ENCODE peak calls at places on chromosomes 12 and 14, in six cellular contexts. A is body of pancreas, I is hepatocyte, Z is fibroblast of lung, U is transverse colon, G is spleen. V is an unnamed sample. For H3K9me3 and H3K4me1, the result is how much of the 10 kb centered on the place peaks cover.

GRCh38 chr12:89084751-89085150 is 267.6 kb downstream of the DUSP6 start:
- DNase-seq in U (no peak), Z (peak), A (no peak), I (no peak), G (no peak), V (no peak)

GRCh38 chr12:89370411-89370810 is 18.1 kb upstream of the DUSP6 start:
- DNase-seq in U (peak), I (no peak), Z (no peak), G (no peak), A (no peak), V (no peak)

GRCh38 chr14:94938016-94938415 is 168.1 kb upstream of the GSC start:
- DNase-seq in I (no peak), U (no peak), G (no peak), Z (no peak), A (no peak), V (no peak)

GRCh38 chr12:104486943-104487819 is 30.4 kb downstream of the CHST11 start:
- DNase-seq in G (no peak), U (no peak), A (peak), I (peak), Z (no peak), V (no peak)

GRCh38 chr12:116164976-116165425 is 112.5 kb downstream of the MED13L start:
- DNase-seq in G (no peak), U (no peak), A (no peak), Z (peak), I (no peak), V (no peak)

GRCh38 chr12:48486261-48486660 is 4.0 kb downstream of the C12orf54 start:
- DNase-seq in U (no peak), Z (no peak), G (no peak), A (no peak), I (no peak), V (no peak)

GRCh38 chr12:122864894-122865253 is 29.6 kb downstream of the HIP1R start:
- DNase-seq in I (no peak), G (no peak), Z (no peak), U (no peak), A (no peak), V (no peak)

GRCh38 chr14:51342226-51342625 is 102.2 kb downstream of the TMX1 start:
- DNase-seq in Z (peak), G (no peak), A (no peak), U (no peak), I (no peak), V (no peak)

GRCh38 chr14:38199768-38200167 is 7.9 kb upstream of the SSTR1 start:
- DNase-seq in Z (peak), A (no peak), U (no peak), I (no peak), G (no peak), V (no peak)

GRCh38 chr12:81143057-81143456 is 65.2 kb downstream of the ACSS3 start:
- DNase-seq in U (no peak), Z (no peak), I (peak), A (peak), G (no peak), V (peak)

GRCh38 chr12:15522574-15523187 is 200.4 kb downstream of the PTPRO start:
- DNase-seq in U (no peak), Z (peak), G (no peak), A (no peak), I (peak), V (no peak)

GRCh38 chr12:73452672-73453469 is 1084.8 kb upstream of the ATXN7L3B start:
- DNase-seq in A (no peak), Z (no peak), G (no peak), U (no peak), I (no peak), V (no peak)

GRCh38 chr14:68794130-68794855 is 1.4 kb upstream of the ZFP36L1 start:
- DNase-seq in U (peak), A (peak), Z (peak), G (peak), I (peak), V (peak)

GRCh38 chr12:103748002-103748401 is 93.0 kb downstream of the NT5DC3 start:
- DNase-seq in I (no peak), U (no peak), Z (peak), A (no peak), G (no peak), V (no peak)

GRCh38 chr12:130117256-130117655 is 45.0 kb upstream of the FZD10 start:
- DNase-seq in A (no peak), G (no peak), Z (no peak), I (no peak), U (no peak), V (no peak)

GRCh38 chr12:84150226-84150625 is 762.4 kb downstream of the SLC6A15 start:
- DNase-seq in G (no peak), Z (no peak), I (no peak), A (no peak), U (no peak), V (no peak)

GRCh38 chr14:102901633-102902032 is 20.8 kb upstream of the AMN start:
- DNase-seq in I (no peak), G (peak), Z (no peak), A (no peak), U (peak), V (no peak)

GRCh38 chr12:68641138-68641537 is 30.4 kb downstream of the RAP1B start:
- DNase-seq in U (peak), I (no peak), Z (peak), G (no peak), A (no peak), V (no peak)

GRCh38 chr12:120540445-120540844 is 6.3 kb downstream of the RNF10 start:
- DNase-seq in Z (peak), A (no peak), G (no peak), I (no peak), U (no peak), V (no peak)

GRCh38 chr14:77641534-77642341 is 25.3 kb upstream of the SPTLC2 start:
- DNase-seq in G (peak), U (peak), I (no peak), A (peak), Z (peak), V (peak)

GRCh38 chr14:97539389-97539786 is 742.2 kb downstream of the VRK1 start:
- DNase-seq in I (peak), U (no peak), G (no peak), A (no peak), Z (no peak), V (no peak)

GRCh38 chr12:106333756-106334155 is 23.8 kb upstream of the POLR3B start:
- DNase-seq in G (no peak), I (no peak), A (no peak), U (no peak), Z (no peak), V (no peak)

GRCh38 chr12:29350080-29350479 is 30.9 kb downstream of the ERGIC2 start:
- DNase-seq in I (peak), A (no peak), Z (peak), G (no peak), U (no peak), V (no peak)

GRCh38 chr12:95633671-95634465 is 82.6 kb upstream of the USP44 start:
- DNase-seq in U (peak), G (no peak), I (peak), Z (peak), A (no peak), V (no peak)

GRCh38 chr14:65110525-65110924 is 8.2 kb upstream of the MAX start:
- DNase-seq in U (no peak), Z (no peak), A (no peak), G (no peak), I (no peak), V (no peak)

GRCh38 chr14:88289214-88289613 is 33.9 kb downstream of the KCNK10 start:
- DNase-seq in U (no peak), I (no peak), G (no peak), Z (no peak), A (no peak), V (no peak)

GRCh38 chr12:79056775-79057174 is 192.2 kb downstream of the SYT1 start:
- DNase-seq in U (no peak), Z (peak), G (no peak), I (no peak), A (no peak), V (no peak)

GRCh38 chr14:61320806-61321384 is 484 bp upstream of the PRKCH start:
- DNase-seq in Z (no peak), U (no peak), I (peak), A (peak), G (no peak), V (no peak)

GRCh38 chr12:48933664-48934311 is 8.5 kb upstream of the FKBP11 start:
- DNase-seq in G (peak), I (no peak), A (no peak), Z (no peak), U (no peak), V (no peak)

GRCh38 chr12:69284131-69284530 is 44.8 kb downstream of the CPSF6 start:
- DNase-seq in Z (peak), U (peak), A (peak), I (peak), G (peak), V (peak)

GRCh38 chr14:35279369-35279768 is 12.8 kb upstream of the PSMA6 start:
- DNase-seq in I (no peak), G (no peak), Z (no peak), U (no peak), A (no peak), V (no peak)

GRCh38 chr12:94289551-94290312 is 141.4 kb downstream of the PLXNC1 start:
- DNase-seq in Z (peak), A (no peak), G (no peak), U (no peak), I (no peak), V (no peak)

GRCh38 chr12:116603516-116603915 is 44.3 kb downstream of the MAP1LC3B2 start:
- DNase-seq in U (no peak), Z (no peak), G (peak), A (no peak), I (no peak), V (no peak)

GRCh38 chr14:30085943-30086342 is 158.3 kb upstream of the PRKD1 start:
- DNase-seq in I (no peak), U (no peak), Z (no peak), G (no peak), A (no peak), V (peak)

DNA sequence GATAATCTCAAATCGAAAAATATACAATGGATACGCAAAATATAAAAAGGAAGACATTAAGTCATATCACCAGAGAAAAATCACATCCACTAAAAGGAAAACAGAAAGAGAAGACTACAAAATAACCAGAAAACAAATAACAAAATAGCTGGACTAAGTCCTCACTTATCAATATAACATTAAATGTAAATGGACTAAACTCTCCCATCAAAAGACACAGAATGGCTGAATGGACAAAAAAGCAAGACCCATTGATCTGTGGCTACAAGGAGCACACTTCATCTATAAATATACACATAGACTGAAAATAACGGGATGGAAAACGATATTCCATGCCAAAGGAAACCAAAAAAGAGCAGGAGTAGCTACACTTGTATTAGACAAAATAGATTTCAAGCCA is 161.0 kb upstream of the PRKD1 start:
- DNase-seq in Z (no peak), G (no peak), U (no peak), A (no peak), I (no peak), V (no peak)
- H3K9me3 ChIP-seq in Z (under half), G (half or more), U (under half), A (under half), I (under half), V (under half)

GRCh38 chr12:57224278-57224972 is 5.1 kb upstream of the SHMT2 start:
- DNase-seq in U (no peak), I (no peak), Z (no peak), G (no peak), A (no peak), V (no peak)

GRCh38 chr12:57226588-57227314 is 2.8 kb upstream of the SHMT2 start:
- DNase-seq in A (no peak), G (peak), U (no peak), Z (no peak), I (no peak), V (no peak)

GRCh38 chr12:57224973-57225679 is 4.4 kb upstream of the SHMT2 start:
- DNase-seq in A (peak), Z (no peak), G (peak), U (peak), I (peak), V (peak)

GRCh38 chr12:57227315-57228115 is 2.0 kb upstream of the SHMT2 start:
- DNase-seq in A (no peak), I (no peak), Z (no peak), U (no peak), G (no peak), V (no peak)

GRCh38 chr12:57225680-57226190 is 3.8 kb upstream of the SHMT2 start:
- DNase-seq in Z (no peak), A (no peak), I (no peak), G (no peak), U (no peak), V (no peak)
- H3K4me1 ChIP-seq in Z (under half), A (under half), I (under half), G (half or more), U (under half), V (under half)

DNA sequence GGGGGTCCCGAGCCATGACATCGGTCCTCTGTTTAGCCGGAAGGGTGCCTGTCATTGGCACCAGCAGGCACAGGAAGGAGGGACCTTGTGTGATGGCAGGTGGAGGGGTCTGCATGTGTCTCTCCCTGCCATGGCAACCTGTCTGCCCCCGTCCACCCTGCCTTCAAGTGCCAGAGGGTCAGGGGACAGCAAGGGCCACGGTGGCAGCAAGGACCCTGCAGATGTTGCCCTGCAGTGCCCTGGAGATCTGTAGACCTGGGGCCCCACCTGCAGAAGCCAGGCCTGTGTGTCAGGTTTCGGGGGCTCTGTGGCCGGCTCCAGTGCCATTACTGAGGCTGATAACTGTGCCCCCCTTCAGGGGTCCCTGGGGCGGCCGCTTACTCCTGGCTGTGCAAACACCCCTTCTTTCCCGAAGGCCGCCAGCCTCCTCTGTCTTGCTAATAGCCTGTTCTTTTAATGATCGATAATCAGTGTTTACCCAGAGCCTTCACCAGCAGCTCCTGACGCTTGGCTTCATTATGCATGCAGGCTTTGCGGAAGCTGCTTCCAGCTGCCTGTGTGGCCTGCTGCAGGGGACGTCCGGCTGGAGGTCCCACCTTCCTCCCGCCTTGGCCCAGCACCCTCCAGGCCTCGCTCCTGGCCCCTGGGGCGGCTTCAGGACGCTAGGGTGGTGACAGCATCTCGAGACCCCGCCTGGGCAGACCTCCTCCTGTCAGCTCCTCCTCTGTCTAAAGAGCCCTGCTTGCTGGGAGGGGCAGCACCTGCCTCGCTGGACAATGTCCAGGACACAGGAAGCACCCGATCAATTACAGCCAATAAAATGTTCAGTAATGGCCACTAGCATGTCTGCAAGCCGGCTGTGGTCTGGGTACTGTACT is 153.0 kb downstream of the KIF26A start:
- DNase-seq in Z (no peak), G (no peak), U (peak), I (no peak), A (peak), V (no peak)
- H3K9me3 ChIP-seq in Z (under half), G (under half), U (under half), I (under half), A (under half), V (under half)

DNA sequence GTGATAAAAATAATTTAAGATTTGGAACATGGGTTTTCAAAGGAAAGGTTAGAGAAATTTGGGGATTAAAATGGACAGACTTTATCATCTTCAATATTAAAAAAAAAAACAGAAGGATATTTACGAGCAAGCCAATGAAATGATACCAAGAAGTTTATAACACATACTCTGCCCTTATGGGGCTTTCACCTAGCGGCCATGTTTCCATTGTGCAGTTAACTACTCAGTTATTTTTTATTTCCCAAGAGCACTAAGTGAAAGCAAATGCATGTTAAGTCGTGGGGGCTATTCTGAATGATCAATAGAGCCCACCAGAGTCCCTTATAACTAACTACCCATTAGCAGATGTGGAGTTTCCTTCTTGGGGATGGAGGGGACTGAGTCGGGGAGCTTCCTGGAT is 53.9 kb downstream of the ETV6 start:
- DNase-seq in A (no peak), I (no peak), G (no peak), Z (no peak), U (no peak), V (no peak)
- H3K4me1 ChIP-seq in A (half or more), I (under half), G (half or more), Z (under half), U (under half), V (half or more)

GRCh38 chr12:34390171-34390841 is 368.0 kb downstream of the ALG10 start:
- DNase-seq in U (no peak), I (no peak), G (peak), Z (no peak), A (no peak), V (no peak)
- H3K9me3 ChIP-seq in U (under half), I (under half), G (half or more), Z (under half), A (under half), V (half or more)

DNA sequence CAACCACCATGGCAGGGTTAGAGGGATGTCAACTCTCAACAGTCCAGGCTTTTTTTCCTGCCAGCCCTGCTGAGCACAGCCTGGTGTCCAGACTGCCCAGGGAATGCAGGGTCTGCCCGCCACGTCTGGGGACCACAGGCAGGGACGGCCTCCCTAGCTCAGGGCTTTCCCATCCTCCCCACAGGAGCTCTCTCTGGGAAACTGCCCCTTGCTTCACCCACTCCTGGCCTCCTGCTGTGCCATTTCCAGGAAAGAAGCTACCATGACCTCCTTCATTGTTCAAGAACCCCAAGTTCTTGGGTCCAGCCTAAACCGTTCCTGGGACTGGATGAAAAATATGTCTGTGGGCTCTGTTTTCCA is 4.8 kb downstream of the SCNN1A start:
- DNase-seq in Z (no peak), I (no peak), U (no peak), A (no peak), G (peak), V (no peak)
- H3K4me1 ChIP-seq in Z (under half), I (under half), U (under half), A (under half), G (half or more), V (under half)

GRCh38 chr14:22305563-22306127 is 283.4 kb downstream of the DAD1 start:
- DNase-seq in Z (no peak), G (no peak), U (no peak), A (no peak), I (no peak), V (no peak)
- H3K9me3 ChIP-seq in Z (under half), G (under half), U (under half), A (under half), I (under half), V (under half)

GRCh38 chr12:64618953-64619590 is 8.8 kb downstream of the RASSF3 start:
- DNase-seq in G (no peak), I (no peak), U (no peak), Z (peak), A (no peak), V (no peak)

GRCh38 chr12:64616221-64616620 is 5.9 kb downstream of the RASSF3 start:
- DNase-seq in G (no peak), Z (peak), U (no peak), A (no peak), I (no peak), V (no peak)

GRCh38 chr12:64625243-64626077 is 15.2 kb downstream of the RASSF3 start:
- DNase-seq in I (peak), Z (peak), G (no peak), U (peak), A (peak), V (peak)

GRCh38 chr12:64624035-64624434 is 13.7 kb downstream of the RASSF3 start:
- DNase-seq in I (no peak), G (no peak), Z (no peak), A (no peak), U (no peak), V (no peak)

GRCh38 chr12:64621257-64621942 is 11.1 kb downstream of the RASSF3 start:
- DNase-seq in G (no peak), I (peak), Z (peak), A (no peak), U (no peak), V (no peak)
- H3K4me1 ChIP-seq in G (half or more), I (under half), Z (under half), A (under half), U (half or more), V (half or more)

DNA sequence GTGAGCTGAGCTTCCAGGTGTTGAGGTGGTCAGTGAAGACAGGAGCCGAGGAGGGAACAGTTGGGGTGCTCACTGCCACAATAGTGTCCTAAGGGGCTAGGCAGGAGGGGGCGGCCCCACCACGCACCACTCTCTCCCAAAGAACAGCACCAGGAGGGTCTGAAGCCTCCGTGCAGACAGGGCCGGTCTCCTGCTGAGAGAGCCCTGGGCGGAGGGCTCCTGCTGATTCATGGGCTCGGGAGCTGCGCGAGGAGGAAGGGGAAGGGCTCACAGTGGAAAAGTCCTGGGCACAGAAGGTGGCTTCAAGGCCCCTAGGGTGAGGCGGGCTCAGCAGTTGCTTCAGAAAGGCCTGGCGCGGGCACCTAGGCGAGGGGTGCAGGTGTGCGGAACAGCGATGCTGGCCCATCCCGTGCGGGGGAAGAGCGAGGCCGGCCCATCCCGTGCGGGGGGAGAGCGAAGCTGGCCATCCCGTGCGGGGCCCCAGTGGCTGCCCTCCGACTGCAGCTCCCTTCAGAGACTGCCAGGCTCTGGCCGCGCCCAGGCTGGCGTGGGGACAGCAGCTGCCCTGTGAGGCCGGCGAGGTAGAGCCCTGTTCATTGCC is 176.7 kb downstream of the ADGRD1 start:
- DNase-seq in I (no peak), U (no peak), Z (no peak), A (no peak), G (no peak), V (no peak)
- H3K9me3 ChIP-seq in I (under half), U (under half), Z (under half), A (under half), G (under half), V (under half)